ENCODE peak calls at places on chromosomes 6 and 20, in seven cellular contexts. One of them, this sample, is unnamed.

GRCh38 chr6:21227486-21227885 is 366.1 kb upstream of the SOX4 start:
- DNase-seq in GM12878: no peak
- DNase-seq in HCT116: no peak
- DNase-seq in K562: no peak
- DNase-seq in SK-N-SH: no peak
- DNase-seq in HepG2: no peak
- DNase-seq in H1: no peak
- DNase-seq in this sample: no peak

GRCh38 chr6:138467901-138468300 is 31.4 kb downstream of the NHSL1 start:
- DNase-seq in K562: no peak
- DNase-seq in HCT116: no peak
- DNase-seq in HepG2: no peak
- DNase-seq in SK-N-SH: no peak
- DNase-seq in GM12878: no peak
- DNase-seq in H1: no peak
- DNase-seq in this sample: no peak

GRCh38 chr6:52524921-52525320 is 51.9 kb downstream of the TRAM2 start:
- DNase-seq in HepG2: no peak
- DNase-seq in H1: no peak
- DNase-seq in GM12878: no peak
- DNase-seq in SK-N-SH: no peak
- DNase-seq in HCT116: no peak
- DNase-seq in K562: no peak
- DNase-seq in this sample: no peak

GRCh38 chr6:32153252-32153834 is 598 bp upstream of the PPT2 start:
- DNase-seq in HCT116: no peak
- DNase-seq in K562: peak
- DNase-seq in GM12878: no peak
- DNase-seq in SK-N-SH: peak
- DNase-seq in HepG2: peak
- DNase-seq in H1: peak
- DNase-seq in this sample: peak

GRCh38 chr6:47631248-47632196 is 66.9 kb upstream of the ADGRF4 start:
- DNase-seq in HepG2: peak
- DNase-seq in SK-N-SH: peak
- DNase-seq in K562: peak
- DNase-seq in HCT116: peak
- DNase-seq in H1: no peak
- DNase-seq in GM12878: peak
- DNase-seq in this sample: peak

GRCh38 chr6:5670381-5670780 is 336.3 kb downstream of the NRN1 start:
- DNase-seq in H1: no peak
- DNase-seq in GM12878: no peak
- DNase-seq in K562: no peak
- DNase-seq in HCT116: no peak
- DNase-seq in SK-N-SH: no peak
- DNase-seq in HepG2: no peak
- DNase-seq in this sample: no peak

GRCh38 chr20:38152175-38153010 is 12.7 kb downstream of the TGM2 start:
- DNase-seq in GM12878: peak
- DNase-seq in K562: no peak
- DNase-seq in HepG2: peak
- DNase-seq in SK-N-SH: peak
- DNase-seq in HCT116: no peak
- DNase-seq in H1: no peak
- DNase-seq in this sample: no peak

GRCh38 chr20:3680701-3681351 is 984 bp downstream of the ADAM33 start:
- DNase-seq in GM12878: no peak
- DNase-seq in SK-N-SH: no peak
- DNase-seq in K562: no peak
- DNase-seq in H1: no peak
- DNase-seq in HCT116: no peak
- DNase-seq in HepG2: no peak
- DNase-seq in this sample: no peak

GRCh38 chr6:149716584-149716983 is 1.3 kb downstream of the LATS1 start:
- DNase-seq in K562: no peak
- DNase-seq in HCT116: no peak
- DNase-seq in SK-N-SH: peak
- DNase-seq in H1: no peak
- DNase-seq in GM12878: no peak
- DNase-seq in HepG2: no peak
- DNase-seq in this sample: no peak

GRCh38 chr6:82246802-82247633 is 526 bp downstream of the IBTK start:
- DNase-seq in H1: no peak
- DNase-seq in HepG2: peak
- DNase-seq in K562: peak
- DNase-seq in GM12878: no peak
- DNase-seq in HCT116: peak
- DNase-seq in SK-N-SH: peak
- DNase-seq in this sample: peak

GRCh38 chr20:50144362-50144761 is 9.2 kb downstream of the PEDS1 start:
- DNase-seq in GM12878: no peak
- DNase-seq in HepG2: peak
- DNase-seq in SK-N-SH: no peak
- DNase-seq in H1: no peak
- DNase-seq in HCT116: no peak
- DNase-seq in K562: no peak
- DNase-seq in this sample: no peak

DNA sequence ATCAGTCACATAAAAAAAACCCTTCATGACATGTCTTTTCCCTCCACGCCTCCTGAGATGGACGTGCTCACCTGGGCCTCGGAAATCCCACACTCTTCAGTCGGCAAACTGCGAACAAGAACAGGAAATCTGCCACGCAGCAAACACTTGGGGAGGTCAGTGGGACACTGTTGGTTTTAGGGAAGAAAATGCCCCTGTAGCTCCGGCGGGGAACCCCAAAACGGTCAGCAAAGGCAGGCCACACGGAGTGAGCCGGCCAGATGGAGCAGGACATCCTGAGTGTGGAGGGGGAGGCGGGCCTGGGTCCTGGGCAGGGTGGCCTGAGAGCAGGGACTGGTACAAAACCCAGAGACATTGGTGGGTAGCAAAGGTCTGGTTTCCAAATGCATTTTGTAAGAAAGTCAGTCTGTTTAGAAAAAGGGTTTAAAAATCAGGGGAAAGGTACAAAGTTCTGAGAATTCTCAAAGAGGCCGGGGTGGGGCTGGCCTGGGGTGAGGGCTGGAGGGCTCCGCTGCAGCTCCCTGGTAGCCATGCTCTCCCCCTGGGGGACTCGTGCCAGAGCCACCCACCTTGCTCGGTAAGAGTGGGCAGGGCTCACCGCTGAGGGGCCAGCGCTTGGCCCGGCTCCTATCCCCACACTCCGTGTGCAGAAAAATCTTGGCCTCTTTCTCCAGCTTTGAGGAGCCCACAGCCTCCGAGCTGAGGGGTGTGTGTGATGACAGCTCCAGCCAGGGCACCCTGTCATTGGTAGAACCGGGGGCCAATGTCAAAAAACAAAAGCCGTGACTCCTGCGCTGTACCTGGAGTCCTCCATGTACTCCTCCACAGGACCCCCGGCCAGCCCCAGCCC is 5.2 kb downstream of the SLC2A4RG start:
- DNase-seq in HepG2: peak
- DNase-seq in GM12878: no peak
- DNase-seq in HCT116: no peak
- DNase-seq in H1: no peak
- DNase-seq in SK-N-SH: peak
- DNase-seq in K562: no peak
- DNase-seq in this sample: no peak
- TF ChIP-seq JUND in HepG2: no peak
- TF ChIP-seq JUND in GM12878: no peak
- TF ChIP-seq JUND in HCT116: no peak
- TF ChIP-seq JUND in H1: no peak
- TF ChIP-seq JUND in SK-N-SH: no peak
- TF ChIP-seq JUND in K562: no peak
- TF ChIP-seq JUND in this sample: no peak

GRCh38 chr6:104941694-104942177 is 15.2 kb upstream of the LIN28B start:
- DNase-seq in HepG2: no peak
- DNase-seq in HCT116: no peak
- DNase-seq in GM12878: no peak
- DNase-seq in K562: peak
- DNase-seq in H1: no peak
- DNase-seq in SK-N-SH: no peak
- DNase-seq in this sample: no peak
- TF ChIP-seq JUND in HepG2: no peak
- TF ChIP-seq JUND in HCT116: no peak
- TF ChIP-seq JUND in GM12878: no peak
- TF ChIP-seq JUND in K562: no peak
- TF ChIP-seq JUND in H1: no peak
- TF ChIP-seq JUND in SK-N-SH: no peak
- TF ChIP-seq JUND in this sample: no peak

DNA sequence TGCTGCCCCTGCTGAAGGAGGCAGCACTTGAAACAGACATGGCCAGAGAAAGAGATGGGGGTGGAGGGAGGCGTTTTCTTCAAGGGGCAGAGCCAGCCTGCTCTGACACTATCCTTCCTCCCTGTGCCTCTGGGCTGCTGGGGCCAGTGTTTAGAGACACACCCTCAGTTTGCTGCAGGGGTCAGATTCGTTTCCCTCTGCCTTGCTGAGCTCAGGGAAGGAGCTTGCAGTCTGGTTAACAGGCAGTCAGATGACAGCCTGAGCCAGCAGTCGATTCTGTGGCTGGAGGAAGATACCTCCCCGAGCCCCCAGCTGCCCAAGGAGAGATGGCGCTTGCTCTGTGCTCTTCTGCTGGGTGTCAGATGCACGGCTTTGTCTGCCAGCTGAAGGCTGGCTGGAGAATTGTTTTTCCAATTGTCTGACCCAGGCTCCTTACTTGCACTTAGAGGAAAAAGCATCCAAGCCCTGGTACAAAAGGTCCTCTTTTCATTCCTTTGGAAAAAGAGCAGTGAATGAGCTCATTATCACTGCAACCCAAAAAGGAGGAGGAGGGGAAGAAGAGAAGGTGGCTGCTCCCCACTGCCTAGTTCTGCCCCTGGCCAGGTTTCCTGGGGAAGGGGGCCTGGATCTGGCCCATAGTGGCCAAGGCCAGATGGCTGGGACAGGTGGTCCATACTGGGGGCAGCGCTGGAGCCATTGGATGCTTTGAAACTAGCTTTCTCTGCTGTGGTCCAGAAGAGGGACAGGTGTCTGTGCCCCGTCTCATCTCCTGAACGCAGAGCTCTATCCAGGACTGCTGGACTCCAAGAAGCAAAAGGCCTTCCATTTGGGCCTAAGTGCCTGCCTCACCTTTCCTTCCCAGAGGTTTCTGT is 88.2 kb downstream of the TCP11 start:
- DNase-seq in HCT116: no peak
- DNase-seq in GM12878: no peak
- DNase-seq in K562: no peak
- DNase-seq in SK-N-SH: no peak
- DNase-seq in H1: no peak
- DNase-seq in HepG2: no peak
- DNase-seq in this sample: no peak
- TF ChIP-seq JUND in HCT116: no peak
- TF ChIP-seq JUND in GM12878: no peak
- TF ChIP-seq JUND in K562: no peak
- TF ChIP-seq JUND in SK-N-SH: no peak
- TF ChIP-seq JUND in H1: no peak
- TF ChIP-seq JUND in HepG2: no peak
- TF ChIP-seq JUND in this sample: no peak

DNA sequence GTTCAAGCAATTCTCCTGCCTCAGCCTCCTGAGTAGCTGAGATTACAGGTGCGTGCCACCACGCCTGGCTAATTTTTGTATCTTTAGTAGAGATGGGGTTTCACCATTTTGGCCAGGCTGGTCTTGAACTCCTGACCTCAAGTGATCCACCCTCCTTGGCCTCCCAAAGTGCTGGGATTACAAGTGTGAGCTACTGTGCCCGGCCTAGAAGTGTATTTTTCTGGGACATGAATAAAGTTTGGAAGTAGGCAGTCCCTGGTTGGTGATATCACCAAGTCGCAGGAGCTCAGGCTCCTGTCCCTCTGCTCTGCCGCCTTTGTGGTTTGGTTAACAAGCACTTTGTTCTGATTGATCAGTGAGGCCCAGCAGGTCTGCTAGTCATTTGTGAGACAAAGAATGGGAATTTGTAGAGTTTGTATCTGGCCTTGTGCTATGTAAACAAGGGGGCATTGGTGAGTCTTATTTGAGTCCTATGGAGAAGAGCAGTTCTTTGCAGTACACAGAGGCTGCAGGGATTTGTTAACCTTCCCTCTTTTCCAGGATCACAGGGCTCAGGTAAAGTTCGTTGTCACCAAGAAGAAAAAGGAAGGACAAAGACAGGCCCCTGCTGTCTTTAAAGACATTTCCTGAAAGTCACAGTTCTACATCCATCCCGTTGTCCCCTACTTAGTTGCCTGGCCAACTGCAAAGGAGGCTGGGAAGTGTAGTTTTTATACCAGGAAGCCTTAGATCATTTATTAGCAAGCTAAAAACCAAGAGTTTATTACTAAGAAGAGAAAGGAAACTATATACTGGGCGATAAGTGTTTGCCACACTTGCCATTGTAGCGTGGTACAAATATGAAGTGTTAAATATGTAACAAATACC is 13.1 kb downstream of the MTHFD1L start:
- DNase-seq in GM12878: no peak
- DNase-seq in H1: no peak
- DNase-seq in HCT116: no peak
- DNase-seq in HepG2: peak
- DNase-seq in K562: no peak
- DNase-seq in SK-N-SH: no peak
- DNase-seq in this sample: no peak
- TF ChIP-seq JUND in GM12878: no peak
- TF ChIP-seq JUND in H1: no peak
- TF ChIP-seq JUND in HCT116: no peak
- TF ChIP-seq JUND in HepG2: peak
- TF ChIP-seq JUND in K562: no peak
- TF ChIP-seq JUND in SK-N-SH: no peak
- TF ChIP-seq JUND in this sample: no peak

This sample was measured in T47D.